ENCODE peak calls at places on chromosomes 4 and X, in ten cellular contexts. O is Caco-2; W is dorsolateral prefrontal cortex; P is mucosa of descending colon; R is small intestine; S is tibial artery; D is fibroblast of lung; F is left lung; B is fibroblast of the aortic adventitia; G is CD8-positive, alpha-beta memory T cell. Y is an unnamed sample.

GRCh38 chr4:104494822-104495559 is at the start of gene CXXC4:
- DNase-seq in S (peak; percentile 69), F (peak; percentile 53), G (peak; percentile 7), W (peak; percentile 74), D (peak; percentile 66), P (peak; percentile 73), O (peak; percentile 67), R (peak; percentile 78), B (peak; percentile 27), Y (no peak)

GRCh38 chrX:16918979-16919378 is 27.5 kb upstream of the REPS2 start:
- DNase-seq in R (no peak), F (no peak), G (no peak), D (no peak), O (no peak), S (no peak), W (no peak), P (no peak), B (no peak), Y (no peak)

GRCh38 chrX:136920001-136920400 is 39.5 kb upstream of the RBMX start:
- DNase-seq in O (no peak), R (no peak), F (no peak), D (no peak), G (no peak), S (no peak), W (no peak), B (peak; percentile 36), P (no peak), Y (no peak)

GRCh38 chr4:30380404-30380998 is 339.7 kb upstream of the PCDH7 start:
- DNase-seq in F (no peak), D (peak; percentile 79), S (no peak), W (no peak), G (no peak), O (peak; percentile 71), R (peak; percentile 6), B (peak; percentile 76), P (peak; percentile 25), Y (peak; percentile 44)

GRCh38 chr4:145217339-145217738 is 37.0 kb upstream of the OTUD4 start:
- DNase-seq in R (no peak), F (no peak), S (no peak), G (no peak), W (no peak), O (no peak), P (no peak), B (peak; percentile 32), D (no peak), Y (no peak)

GRCh38 chr4:40502220-40502619 is 127.4 kb downstream of the RBM47 start:
- DNase-seq in D (no peak), O (no peak), S (no peak), G (no peak), B (no peak), F (no peak), W (no peak), P (no peak), R (no peak), Y (no peak)

GRCh38 chrX:46305431-46305830 is 239.8 kb downstream of the ZNF674 start:
- DNase-seq in P (no peak), R (no peak), O (no peak), S (no peak), B (no peak), G (no peak), D (no peak), W (no peak), F (no peak), Y (no peak)

GRCh38 chr4:10620935-10621488 is 63.6 kb downstream of the CLNK start:
- DNase-seq in R (no peak), G (no peak), O (no peak), F (no peak), P (no peak), S (no peak), B (no peak), W (no peak), D (no peak), Y (no peak)

DNA sequence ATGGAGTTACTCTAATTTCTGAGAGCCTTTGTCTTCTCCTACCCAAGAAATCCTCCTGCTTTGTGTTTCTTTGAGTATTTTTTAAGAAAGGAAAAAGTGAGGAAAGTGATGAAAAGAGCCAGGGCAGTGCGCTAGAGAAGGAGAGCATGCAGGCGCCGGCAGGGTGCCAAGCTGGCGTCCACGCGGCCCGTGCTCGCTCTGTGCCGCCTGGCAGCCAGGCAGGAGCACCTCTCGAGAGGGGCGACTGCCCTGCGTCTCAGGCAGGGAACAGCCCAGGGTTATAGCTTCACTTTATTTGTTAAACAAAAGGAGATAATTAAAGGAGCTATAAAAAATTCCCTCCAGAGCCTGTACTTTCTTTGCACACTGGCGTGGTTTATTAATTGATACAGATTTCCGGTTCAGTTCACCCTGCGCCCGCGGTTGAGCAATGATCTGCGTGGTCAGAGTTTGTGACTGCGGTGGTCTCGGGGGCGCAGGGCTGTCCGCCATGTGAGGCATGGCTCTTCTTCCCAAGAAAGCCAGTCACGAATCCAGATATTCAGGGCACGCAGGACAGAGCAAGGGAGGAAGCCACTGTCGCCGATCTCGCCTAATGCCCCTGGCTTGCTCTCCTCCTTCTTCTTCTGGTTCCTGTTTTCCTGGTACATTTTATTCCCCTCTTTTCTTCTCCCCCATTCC is 110.7 kb upstream of the PAQR3 start:
- DNase-seq in O (no peak), B (no peak), G (no peak), F (no peak), P (peak; percentile 57), D (no peak), R (peak; percentile 47), S (no peak), W (no peak), Y (no peak)
- H3K4me3 ChIP-seq in O (peak overlapping the region; percentile 17), B (no peak overlapping the region), G (no peak overlapping the region), F (no peak overlapping the region), P (no peak overlapping the region), D (no peak overlapping the region), R (peak overlapping the region; percentile 12), S (no peak overlapping the region), W (no peak overlapping the region), Y (no peak overlapping the region)

DNA sequence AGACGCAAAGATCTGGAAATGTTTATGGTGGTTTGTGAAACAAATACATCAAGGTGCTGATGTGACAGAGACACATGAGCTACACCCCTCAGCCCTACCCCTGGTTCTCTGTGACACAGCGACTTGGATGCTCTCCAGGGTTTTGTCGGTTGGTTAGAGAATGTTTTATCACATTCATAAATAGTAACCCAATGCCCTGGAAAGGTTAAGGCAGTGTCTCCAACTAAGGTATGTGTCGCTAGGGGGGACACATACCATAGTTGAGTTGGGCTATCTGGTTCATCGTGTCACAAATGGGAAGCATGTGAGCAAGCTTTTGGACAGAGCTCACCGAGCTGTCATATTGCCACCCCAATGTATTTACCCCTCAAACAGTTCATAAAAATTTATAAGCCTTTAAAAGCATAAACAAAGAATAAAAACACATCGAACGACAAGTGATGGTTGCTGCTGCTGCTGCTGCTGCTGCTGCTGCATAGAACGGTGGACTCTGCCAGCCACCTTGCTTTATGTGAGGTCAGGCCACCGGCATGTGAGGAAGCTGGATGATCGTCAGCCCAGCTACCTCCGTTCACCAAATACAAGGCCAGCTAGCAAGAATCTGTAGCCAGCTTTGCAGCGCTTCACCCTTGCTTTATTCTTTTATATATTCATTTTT is 55.9 kb downstream of the STOX2 start:
- DNase-seq in P (no peak), D (no peak), F (no peak), G (no peak), W (no peak), B (no peak), O (no peak), S (no peak), R (peak; percentile 7), Y (no peak)
- H3K4me3 ChIP-seq in P (no peak overlapping the region), D (no peak overlapping the region), F (no peak overlapping the region), G (no peak overlapping the region), W (peak overlapping the region; percentile 60), B (no peak overlapping the region), O (no peak overlapping the region), S (no peak overlapping the region), R (no peak overlapping the region), Y (no peak overlapping the region)

DNA sequence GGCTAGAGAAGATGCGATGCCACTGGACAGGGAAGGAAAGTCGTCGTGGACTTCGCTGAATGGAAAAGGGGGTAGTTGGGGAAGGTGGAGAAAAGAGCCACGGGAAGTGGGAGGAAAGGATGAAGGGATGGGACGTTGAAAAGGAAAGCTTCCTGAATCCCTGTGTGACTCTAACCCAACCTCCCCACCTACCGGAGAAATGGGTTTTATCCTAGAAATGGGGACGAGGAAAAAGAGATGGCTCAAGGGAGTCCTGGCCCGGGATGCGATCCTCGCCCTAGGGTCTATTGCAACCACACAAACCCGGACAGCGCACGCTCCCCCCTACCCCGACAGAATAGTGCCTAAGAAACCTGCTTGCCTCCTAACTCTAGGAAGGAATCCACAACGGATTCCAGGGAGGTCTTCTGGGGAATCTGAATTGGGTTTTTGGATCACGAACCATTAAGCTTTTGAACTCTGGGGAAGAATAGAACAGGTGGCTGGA is 738 bp upstream of the TSPAN5 start:
- DNase-seq in R (no peak), W (no peak), B (peak; percentile 60), F (no peak), O (no peak), P (peak; percentile 37), D (peak; percentile 59), S (no peak), G (no peak), Y (no peak)
- H3K4me3 ChIP-seq in R (peak overlapping the region; percentile 62), W (peak overlapping the region; percentile 88), B (peak overlapping the region; percentile 89), F (peak overlapping the region; percentile 67), O (peak overlapping the region; percentile 80), P (no peak overlapping the region), D (peak overlapping the region; percentile 84), S (peak overlapping the region; percentile 65), G (peak overlapping the region; percentile 65), Y (peak overlapping the region; percentile 73)

GRCh38 chr4:1164444-1164843 is 7.9 kb downstream of the SPON2 start:
- DNase-seq in O (no peak), G (no peak), S (no peak), P (no peak), W (no peak), D (no peak), B (no peak), R (no peak), F (no peak), Y (no peak)

GRCh38 chr4:1168291-1169031 is 3.9 kb downstream of the SPON2 start:
- DNase-seq in D (no peak), B (no peak), G (no peak), P (no peak), F (no peak), R (no peak), S (no peak), O (no peak), W (no peak), Y (no peak)

GRCh38 chr4:1167244-1167949 is 5.0 kb downstream of the SPON2 start:
- DNase-seq in S (peak; percentile 87), R (peak; percentile 86), G (peak; percentile 86), F (peak; percentile 88), B (peak; percentile 69), D (peak; percentile 89), P (peak; percentile 86), W (peak; percentile 77), O (peak; percentile 85), Y (no peak)

GRCh38 chr4:1164956-1165545 is 7.3 kb downstream of the SPON2 start:
- DNase-seq in O (no peak), W (no peak), R (no peak), S (no peak), P (no peak), B (no peak), F (no peak), D (no peak), G (no peak), Y (no peak)

DNA sequence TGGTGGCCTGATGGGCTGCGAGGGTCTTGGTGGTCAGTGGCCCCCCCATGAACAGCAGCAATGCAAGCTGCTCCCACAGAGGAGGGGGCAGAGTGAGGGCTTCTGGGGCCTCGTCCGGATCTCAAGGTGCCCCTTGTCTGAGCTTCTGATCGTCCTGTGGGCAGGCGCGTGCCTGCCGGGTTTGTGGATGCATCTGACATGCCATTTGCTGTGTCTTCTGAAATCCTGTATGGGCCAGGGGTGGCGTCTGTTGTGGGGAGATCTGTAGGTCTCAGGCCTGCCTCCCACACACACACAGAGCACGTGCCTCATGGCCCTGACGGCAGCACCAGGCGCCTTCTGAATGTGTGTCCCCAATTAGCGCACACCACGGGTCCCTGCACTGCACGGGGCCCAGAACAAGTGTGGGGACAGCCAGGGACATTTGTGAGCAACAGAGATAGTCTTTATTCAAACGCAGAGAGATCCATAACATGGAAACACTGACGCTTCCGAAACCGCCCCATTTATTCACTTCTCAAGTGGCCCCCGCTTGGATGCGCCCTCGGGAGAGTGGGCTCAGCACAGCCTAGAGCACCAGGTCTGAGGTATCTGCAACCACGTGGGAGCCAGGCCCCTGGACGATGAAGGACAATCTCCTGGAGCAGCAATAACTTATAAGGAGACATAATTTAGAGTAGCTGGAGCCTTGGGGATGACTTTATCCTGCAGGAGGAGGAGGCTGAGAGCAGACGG is 5.7 kb downstream of the SPON2 start:
- DNase-seq in S (no peak), R (no peak), P (no peak), O (no peak), F (no peak), D (peak; percentile 59), W (no peak), B (no peak), G (no peak), Y (no peak)
- H3K4me3 ChIP-seq in S (peak overlapping the region; percentile 55), R (no peak overlapping the region), P (no peak overlapping the region), O (no peak overlapping the region), F (no peak overlapping the region), D (no peak overlapping the region), W (peak overlapping the region; percentile 57), B (no peak overlapping the region), G (peak overlapping the region; percentile 98), Y (no peak overlapping the region)

Y was measured in kidney epithelial cell.